ENCODE peak calls at places on chromosomes 3 and 15, in eight cellular contexts. K is activated CD8-positive, alpha-beta T cell treated with anti-CD3 and anti-CD28 coated beads for 36 hours; A is neural crest cell; X is HFF-Myc; N is pons; U is GM12891; D is activated T-cell treated with anti-CD3 and anti-CD28 coated beads, Interleukin-2, amount 50 U/mL, for 48 hours; L is iPS-NIHi11. J is an unnamed sample.

GRCh38 chr15:74997161-74997942 is 2.0 kb downstream of the SCAMP5 start:
- DNase-seq in K (no peak), A (no peak), X (no peak), N (no peak), U (no peak), D (no peak), L (no peak), J (no peak)

GRCh38 chr3:48058089-48058488 is 41.9 kb upstream of the MAP4 start:
- DNase-seq in K (no peak), A (no peak), X (no peak), N (no peak), U (no peak), D (no peak), L (no peak), J (no peak)

GRCh38 chr15:88382482-88382983 is 84.7 kb downstream of the MRPL46 start:
- DNase-seq in K (no peak), A (no peak), X (no peak), N (no peak), U (no peak), D (peak; percentile 10), L (no peak), J (no peak)

GRCh38 chr3:197613187-197613586 is 57.4 kb upstream of the BDH1 start:
- DNase-seq in K (peak; percentile 74), A (no peak), X (no peak), N (no peak), U (no peak), D (peak; percentile 52), L (no peak), J (no peak)

GRCh38 chr15:45790325-45790943 is 155.6 kb downstream of the SQOR start:
- DNase-seq in K (peak; percentile 57), A (peak; percentile 20), X (no peak), N (peak; percentile 22), U (peak; percentile 10), D (peak; percentile 20), L (peak; percentile 33), J (no peak)

GRCh38 chr3:126961791-126962461 is 21.0 kb upstream of the PLXNA1 start:
- DNase-seq in K (no peak), A (no peak), X (no peak), N (no peak), U (no peak), D (no peak), L (no peak), J (no peak)

GRCh38 chr3:122975924-122976293 is 51.7 kb downstream of the SEMA5B start:
- DNase-seq in K (peak; percentile 38), A (no peak), X (no peak), N (no peak), U (no peak), D (peak; percentile 25), L (no peak), J (no peak)

GRCh38 chr15:96125681-96126080 is 204.8 kb upstream of the NR2F2 start:
- DNase-seq in K (no peak), A (no peak), X (no peak), N (no peak), U (no peak), D (no peak), L (no peak), J (no peak)

GRCh38 chr3:140296796-140297352 is 361.9 kb downstream of the CLSTN2 start:
- DNase-seq in K (no peak), A (no peak), X (peak; percentile 58), N (no peak), U (no peak), D (no peak), L (no peak), J (no peak)

GRCh38 chr3:14125193-14126016 is 553 bp downstream of the TMEM43 start:
- DNase-seq in K (peak; percentile 75), A (no peak), X (peak; percentile 82), N (peak; percentile 37), U (no peak), D (peak; percentile 72), L (peak; percentile 71), J (peak; percentile 70)

GRCh38 chr3:53255360-53255774 is 455 bp downstream of the TKT start:
- DNase-seq in K (peak; percentile 51), A (peak; percentile 16), X (no peak), N (no peak), U (no peak), D (peak; percentile 73), L (no peak), J (peak; percentile 72)